ENCODE peak calls at places on chromosomes 16 and 17, in four cellular contexts. E, D, Y and F are unnamed samples.

GRCh38 chr17:38703742-38704644 is 1.1 kb upstream of the MLLT6 start:
- DNase-seq in D (peak; percentile 96), E (peak; percentile 57), Y (peak; percentile 82), F (peak; percentile 95)

GRCh38 chr17:81132770-81133723 is 32.3 kb upstream of the PVALEF start:
- DNase-seq in Y (no peak), E (no peak), D (no peak), F (no peak)

GRCh38 chr16:5296163-5296562 is 198.6 kb upstream of the EEF2KMT start:
- DNase-seq in E (no peak), Y (no peak), D (no peak), F (no peak)

GRCh38 chr16:50881331-50881830 is 139.5 kb downstream of the CYLD start:
- DNase-seq in Y (no peak), E (no peak), D (no peak), F (no peak)

GRCh38 chr16:74998481-74999207 is at the start of gene ZNRF1:
- DNase-seq in D (peak; percentile 94), E (peak; percentile 56), Y (peak; percentile 68), F (peak; percentile 86)

GRCh38 chr16:89646906-89647305 is 10.6 kb downstream of the CHMP1A start:
- DNase-seq in Y (no peak), E (no peak), D (no peak), F (no peak)

GRCh38 chr16:22643886-22644285 is 133.2 kb downstream of the NPIPB5 start:
- DNase-seq in E (no peak), Y (no peak), D (no peak), F (no peak)

GRCh38 chr17:71247455-71248015 is 873.3 kb upstream of the SOX9 start:
- DNase-seq in E (no peak), D (no peak), Y (no peak), F (no peak)

GRCh38 chr16:1710811-1711507 is 5.0 kb downstream of the MAPK8IP3 start:
- DNase-seq in D (no peak), E (no peak), Y (no peak), F (no peak)

GRCh38 chr16:1715220-1715619 is 9.2 kb downstream of the MAPK8IP3 start:
- DNase-seq in D (no peak), Y (no peak), E (no peak), F (no peak)

GRCh38 chr16:1713933-1714332 is 7.9 kb downstream of the MAPK8IP3 start:
- DNase-seq in Y (no peak), E (no peak), D (no peak), F (no peak)

GRCh38 chr16:1712791-1713261 is 6.8 kb downstream of the MAPK8IP3 start:
- DNase-seq in E (no peak), D (no peak), Y (no peak), F (no peak)

DNA sequence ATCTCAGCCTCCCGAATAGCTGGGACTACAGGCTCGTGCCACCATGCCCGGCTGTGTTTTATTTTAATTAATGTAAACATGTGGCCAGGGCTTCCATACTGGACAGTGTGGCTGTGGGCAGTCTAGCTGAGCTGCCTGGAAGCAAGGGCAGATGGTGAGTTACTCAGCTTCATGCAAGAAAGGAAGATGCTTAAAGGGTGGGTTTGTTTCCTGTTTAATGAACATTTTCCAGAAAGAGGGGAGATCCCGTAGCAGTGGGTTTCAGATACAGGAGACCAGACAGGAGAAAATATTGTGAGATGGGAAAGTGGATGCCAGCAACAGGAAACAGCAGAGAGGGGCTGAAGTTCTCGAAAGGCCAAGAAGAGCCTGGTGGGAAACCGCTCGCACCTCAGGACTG is 7.3 kb downstream of the MAPK8IP3 start:
- DNase-seq in D (no peak), E (no peak), Y (no peak), F (no peak)
- H3K4me3 ChIP-seq in D (no peak overlapping the region), E (no peak overlapping the region), Y (no peak overlapping the region), F (no peak overlapping the region)

GRCh38 chr16:789451-789850 is 1.0 kb downstream of the CHTF18 start:
- DNase-seq in E (no peak), Y (no peak), D (no peak), F (no peak)
- H3K27ac ChIP-seq in E (no peak overlapping the region), Y (no peak overlapping the region), D (no peak overlapping the region), F (no peak overlapping the region)

GRCh38 chr16:57060323-57061083 is 31.9 kb upstream of the CPNE2 start:
- DNase-seq in D (no peak), Y (no peak), E (no peak), F (no peak)

GRCh38 chr16:57054771-57055170 is 37.6 kb upstream of the CPNE2 start:
- DNase-seq in E (no peak), Y (no peak), D (no peak), F (no peak)

GRCh38 chr16:57061084-57061905 is 31.1 kb upstream of the CPNE2 start:
- DNase-seq in D (peak; percentile 60), Y (no peak), E (peak; percentile 83), F (peak; percentile 32)

GRCh38 chr16:57062329-57062728 is 30.1 kb upstream of the CPNE2 start:
- DNase-seq in E (no peak), Y (no peak), D (no peak), F (no peak)

DNA sequence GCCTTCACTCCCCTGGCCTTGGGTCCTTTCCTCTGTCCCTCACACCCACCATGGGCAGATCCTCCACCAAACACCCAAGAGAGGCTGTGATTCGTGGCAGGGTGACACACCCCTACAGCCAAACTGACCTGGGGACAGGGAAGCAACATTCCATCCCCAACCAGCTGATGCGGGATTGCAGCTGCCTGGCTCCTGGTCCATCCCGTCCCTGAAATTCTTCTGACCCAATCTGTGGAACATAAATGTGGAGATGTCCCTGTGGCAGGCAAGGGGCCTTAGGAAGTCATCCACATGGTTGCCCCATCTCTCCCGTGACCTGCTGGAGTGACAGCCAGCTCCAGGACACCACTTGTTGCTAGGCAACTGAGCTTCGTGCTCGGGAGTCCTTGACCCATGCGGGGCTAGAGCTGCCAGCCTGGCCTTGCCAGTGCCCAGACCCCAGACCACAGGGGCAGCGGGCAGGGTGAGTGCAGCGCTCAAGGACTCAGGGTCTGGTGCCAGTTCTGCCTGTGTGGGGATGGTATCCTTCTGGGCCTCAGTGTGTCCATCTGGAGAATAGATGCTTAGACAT is 34.0 kb upstream of the CPNE2 start:
- DNase-seq in D (no peak), Y (no peak), E (no peak), F (no peak)
- H3K4me3 ChIP-seq in D (no peak overlapping the region), Y (no peak overlapping the region), E (no peak overlapping the region), F (no peak overlapping the region)

DNA sequence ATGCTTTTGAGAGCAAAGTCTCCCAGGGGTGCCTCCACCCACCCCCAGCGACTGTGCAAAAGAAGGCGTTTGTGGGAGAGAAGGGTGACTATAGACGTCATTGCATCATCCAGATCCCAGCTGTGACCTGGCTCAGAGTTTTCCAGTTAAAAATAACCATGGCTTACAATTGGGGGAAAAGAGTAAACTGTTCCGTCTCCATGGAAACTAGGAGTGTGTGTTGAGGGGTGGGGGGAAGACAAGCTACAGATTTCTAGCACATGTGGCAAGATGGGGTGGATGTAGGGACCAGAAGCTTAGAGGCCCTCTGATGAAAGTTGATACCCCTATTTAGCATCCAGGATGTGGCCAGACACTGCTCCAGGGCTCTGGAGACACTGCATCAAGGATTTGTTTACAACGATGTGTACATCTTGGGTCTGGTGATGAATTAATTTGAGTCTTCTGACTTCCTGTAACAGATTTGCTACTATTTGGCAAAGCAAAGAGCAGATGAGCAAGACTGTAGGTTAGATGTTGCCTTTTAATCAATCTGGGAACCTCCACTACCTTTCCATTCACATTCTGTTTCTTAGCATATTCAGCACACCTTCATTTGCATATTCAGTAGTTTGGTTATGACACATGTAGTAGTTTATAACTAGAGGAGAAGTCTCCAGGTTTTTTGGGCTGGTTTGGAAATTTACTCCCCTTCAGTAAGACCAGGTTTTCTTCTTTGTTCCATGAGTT is 6.2 kb upstream of the DUSP14 start:
- DNase-seq in E (no peak), Y (no peak), D (no peak), F (no peak)
- H3K27ac ChIP-seq in E (peak overlapping the region; percentile 18), Y (no peak overlapping the region), D (no peak overlapping the region), F (no peak overlapping the region)

DNA sequence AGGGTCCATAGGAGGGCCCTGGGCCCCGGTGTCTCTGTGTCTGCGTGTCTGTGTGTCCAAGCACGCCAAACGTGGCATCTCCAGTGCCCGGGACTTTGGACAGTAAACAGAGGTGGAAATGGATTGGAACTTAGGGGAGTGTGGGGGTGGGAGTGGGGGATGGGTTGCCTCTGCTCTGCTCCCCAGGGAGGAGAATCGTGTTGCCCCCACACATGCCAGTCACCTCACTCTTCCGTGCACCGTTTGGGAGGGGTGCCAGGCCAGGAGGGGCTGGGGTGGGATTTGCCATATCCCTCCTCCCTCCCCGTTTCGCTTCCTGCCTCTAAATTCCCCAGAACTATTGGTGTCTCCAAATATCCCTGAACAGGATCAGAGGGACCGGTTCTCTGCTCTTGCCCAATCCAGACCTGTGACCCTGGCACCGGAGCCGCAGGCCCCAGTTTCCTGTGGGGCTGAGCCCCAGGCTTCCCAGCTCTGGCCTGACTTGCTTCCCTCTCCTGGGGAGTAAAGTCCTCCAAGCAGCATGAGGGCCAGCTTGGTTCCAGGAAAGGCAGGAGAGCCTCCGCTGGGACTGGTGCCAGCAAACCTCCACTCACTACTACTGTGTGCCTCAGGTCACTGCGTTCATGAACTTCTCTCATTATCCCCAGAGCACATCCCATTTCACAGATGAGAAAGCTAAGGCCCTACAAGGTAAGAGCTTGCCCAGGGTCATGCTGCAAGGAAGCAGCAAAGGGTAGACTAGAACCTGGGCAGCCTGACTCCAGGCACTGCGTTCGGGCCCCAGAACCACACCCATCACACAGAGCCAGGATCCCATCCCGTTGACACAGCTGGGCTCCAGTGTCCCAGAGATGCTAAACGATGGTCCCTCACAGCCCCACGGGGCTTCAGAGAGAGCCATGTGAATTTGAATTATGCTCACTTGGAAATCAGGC is at the start of gene ASGR1:
- DNase-seq in D (no peak), E (no peak), Y (no peak), F (no peak)
- H3K4me3 ChIP-seq in D (no peak within 1 kb of the TSS), E (no peak within 1 kb of the TSS), Y (peak within 1 kb of the TSS; percentile 45), F (no peak within 1 kb of the TSS)

GRCh38 chr17:1607971-1608320 is 20.7 kb downstream of the SLC43A2 start:
- DNase-seq in D (no peak), Y (no peak), E (no peak), F (no peak)
- H3K27ac ChIP-seq in D (no peak overlapping the region), Y (no peak overlapping the region), E (peak overlapping the region; percentile 89), F (peak overlapping the region; percentile 75)

DNA sequence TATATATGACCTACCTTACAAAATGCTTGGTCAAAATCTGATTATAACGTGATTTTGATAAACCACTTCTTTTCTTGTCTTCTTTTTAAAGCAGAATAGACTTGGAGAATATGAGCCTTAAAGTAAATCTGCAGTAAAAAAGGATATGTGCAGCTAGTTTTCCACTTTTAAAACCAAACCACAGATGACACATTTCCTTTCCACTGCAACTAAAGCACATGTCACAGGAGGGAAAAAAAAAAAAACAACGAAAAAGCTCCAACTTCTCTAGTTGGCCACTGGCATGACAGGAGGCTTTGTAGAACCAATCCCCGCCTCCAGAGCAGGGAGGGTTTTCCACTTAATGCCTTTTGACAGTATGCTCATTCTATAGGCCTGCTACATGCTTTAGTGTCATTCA is at the start of gene EVI2A:
- DNase-seq in D (no peak), E (no peak), Y (no peak), F (no peak)
- H3K4me3 ChIP-seq in D (no peak within 1 kb of the TSS), E (no peak within 1 kb of the TSS), Y (no peak within 1 kb of the TSS), F (peak within 1 kb of the TSS; percentile 9)

DNA sequence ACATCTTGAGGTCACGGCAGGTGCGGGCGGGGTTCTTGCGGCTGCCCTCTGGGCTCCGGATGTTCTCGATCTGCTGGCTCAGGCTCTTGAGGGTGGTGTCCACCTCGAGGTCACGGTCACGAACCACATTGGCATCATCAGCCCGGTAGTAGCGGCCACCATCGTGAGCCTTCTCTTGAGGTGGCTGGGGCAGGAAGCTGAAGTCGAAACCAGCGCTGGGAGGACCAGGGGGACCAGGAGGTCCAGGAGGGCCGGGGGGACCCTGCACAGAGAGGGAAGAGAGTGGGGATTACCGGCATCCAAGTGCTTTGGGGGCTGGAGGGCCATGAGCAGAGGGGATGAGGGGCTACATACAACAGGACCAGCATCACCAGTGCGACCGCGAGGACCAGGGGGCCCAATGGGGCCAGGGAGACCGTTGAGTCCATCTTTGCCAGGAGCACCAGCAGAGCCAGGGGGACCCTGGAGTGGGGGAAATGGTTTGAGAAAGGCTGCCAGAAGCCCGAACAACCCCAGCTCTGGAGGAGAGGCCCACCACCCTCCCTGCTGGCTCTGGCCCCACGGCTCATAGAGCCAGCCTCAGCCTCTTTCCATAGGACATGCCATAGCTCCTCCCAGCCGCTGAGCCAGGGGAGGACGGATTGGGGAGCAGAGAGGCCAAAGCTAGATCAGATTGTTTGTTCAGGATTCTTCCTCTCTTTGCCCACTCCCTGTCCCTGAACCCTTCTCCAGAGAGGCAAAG is 14.6 kb downstream of the COL1A1 start:
- DNase-seq in D (peak; percentile 35), E (no peak), Y (no peak), F (no peak)
- H3K27ac ChIP-seq in D (no peak overlapping the region), E (peak overlapping the region; percentile 89), Y (no peak overlapping the region), F (peak overlapping the region; percentile 42)